ENCODE peak calls at places on chromosomes 2 and 18, in six cellular contexts. U is HCT116, I is K562, V is H1, H is HepG2, J is IMR-90. O is an unnamed sample.

GRCh38 chr2:141641462-141641861 is 489.4 kb downstream of the LRP1B start:
- DNase-seq in U (no peak), I (no peak), V (no peak), H (no peak), J (peak), O (no peak)

GRCh38 chr18:58076052-58076451 is 32.0 kb downstream of the NEDD4L start:
- DNase-seq in U (no peak), I (no peak), V (no peak), H (no peak), J (peak), O (no peak)

GRCh38 chr2:104658840-104659591 is 194.9 kb upstream of the POU3F3 start:
- DNase-seq in U (no peak), I (no peak), V (peak), H (no peak), J (no peak), O (no peak)

GRCh38 chr2:76202866-76203265 is 492.2 kb upstream of the GCFC2 start:
- DNase-seq in U (no peak), I (no peak), V (no peak), H (peak), J (no peak), O (no peak)

GRCh38 chr2:115427436-115427835 is 985.0 kb downstream of the DPP10 start:
- DNase-seq in U (no peak), I (no peak), V (no peak), H (no peak), J (no peak), O (no peak)

GRCh38 chr2:202768284-202768683 is 103.3 kb downstream of the ICA1L start:
- DNase-seq in U (no peak), I (no peak), V (no peak), H (no peak), J (no peak), O (no peak)

GRCh38 chr2:49044680-49045079 is 109.6 kb downstream of the FSHR start:
- DNase-seq in U (no peak), I (no peak), V (no peak), H (peak), J (no peak), O (no peak)

GRCh38 chr2:160494243-160494642 is 636 bp upstream of the RBMS1 start:
- DNase-seq in U (no peak), I (no peak), V (no peak), H (no peak), J (no peak), O (peak)

GRCh38 chr2:31238906-31239841 is 5.2 kb downstream of the EHD3 start:
- DNase-seq in U (no peak), I (no peak), V (no peak), H (no peak), J (no peak), O (no peak)

GRCh38 chr18:25230658-25231326 is 121.2 kb downstream of the ZNF521 start:
- DNase-seq in U (no peak), I (no peak), V (no peak), H (no peak), J (peak), O (peak)

GRCh38 chr2:197145471-197146056 is 165.0 kb downstream of the ANKRD44 start:
- DNase-seq in U (no peak), I (no peak), V (no peak), H (no peak), J (no peak), O (no peak)

GRCh38 chr2:60556998-60557955 is 3.8 kb upstream of the BCL11A start:
- DNase-seq in U (no peak), I (no peak), V (no peak), H (no peak), J (no peak), O (no peak)

GRCh38 chr18:22428672-22429071 is 11.0 kb upstream of the CTAGE1 start:
- DNase-seq in U (no peak), I (no peak), V (no peak), H (no peak), J (peak), O (no peak)

GRCh38 chr2:172807011-172807410 is 71.4 kb downstream of the RAPGEF4 start:
- DNase-seq in U (no peak), I (no peak), V (no peak), H (no peak), J (no peak), O (no peak)

GRCh38 chr2:235859651-235860050 is 308.5 kb downstream of the GBX2 start:
- DNase-seq in U (no peak), I (no peak), V (no peak), H (no peak), J (no peak), O (peak)

GRCh38 chr2:221572821-221573429 is 821 bp upstream of the EPHA4 start:
- DNase-seq in U (no peak), I (no peak), V (peak), H (no peak), J (peak), O (peak)

GRCh38 chr18:76052196-76052595 is 442.8 kb downstream of the ZNF516 start:
- DNase-seq in U (no peak), I (no peak), V (no peak), H (no peak), J (no peak), O (no peak)

GRCh38 chr18:37424507-37424906 is 141.1 kb downstream of the CELF4 start:
- DNase-seq in U (no peak), I (no peak), V (no peak), H (no peak), J (no peak), O (no peak)

GRCh38 chr2:59737313-59737712 is 816.1 kb downstream of the BCL11A start:
- DNase-seq in U (no peak), I (no peak), V (no peak), H (no peak), J (no peak), O (no peak)

GRCh38 chr2:232203936-232204335 is 174.6 kb upstream of the ALPP start:
- DNase-seq in U (no peak), I (no peak), V (no peak), H (no peak), J (no peak), O (no peak)

GRCh38 chr2:142435847-142436246 is 305.0 kb upstream of the LRP1B start:
- DNase-seq in U (no peak), I (no peak), V (no peak), H (no peak), J (no peak), O (no peak)

GRCh38 chr2:3184167-3184566 is 193.5 kb downstream of the EIPR1 start:
- DNase-seq in U (no peak), I (no peak), V (no peak), H (no peak), J (no peak), O (no peak)

GRCh38 chr2:68193144-68193543 is 35.5 kb downstream of the PNO1 start:
- DNase-seq in U (no peak), I (peak), V (no peak), H (no peak), J (peak), O (no peak)

GRCh38 chr2:8324164-8324848 is 357.6 kb upstream of the ID2 start:
- DNase-seq in U (no peak), I (peak), V (no peak), H (no peak), J (peak), O (no peak)

GRCh38 chr2:33598472-33599174 is 476 bp downstream of the FAM98A start:
- DNase-seq in U (no peak), I (peak), V (no peak), H (peak), J (peak), O (peak)

GRCh38 chr2:27582129-27582694 is 630 bp upstream of the ZNF512 start:
- DNase-seq in U (no peak), I (no peak), V (no peak), H (no peak), J (no peak), O (no peak)

GRCh38 chr2:37812414-37812813 is 112.7 kb upstream of the RMDN2 start:
- DNase-seq in U (no peak), I (no peak), V (no peak), H (no peak), J (no peak), O (no peak)

GRCh38 chr2:120044336-120044735 is 31.5 kb downstream of the EPB41L5 start:
- DNase-seq in U (no peak), I (no peak), V (no peak), H (no peak), J (no peak), O (peak)

GRCh38 chr18:45962461-45962860 is 4.7 kb downstream of the EPG5 start:
- DNase-seq in U (no peak), I (no peak), V (no peak), H (peak), J (peak), O (no peak)

GRCh38 chr2:2638516-2638915 is 307.4 kb upstream of the MYT1L start:
- DNase-seq in U (no peak), I (no peak), V (peak), H (no peak), J (no peak), O (no peak)

GRCh38 chr18:9537638-9538037 is 62.3 kb downstream of the RALBP1 start:
- DNase-seq in U (no peak), I (no peak), V (no peak), H (no peak), J (no peak), O (no peak)

GRCh38 chr18:75727479-75727878 is 300.0 kb upstream of the SMIM21 start:
- DNase-seq in U (peak), I (peak), V (peak), H (peak), J (peak), O (no peak)

GRCh38 chr2:132910432-132910831 is 240.4 kb upstream of the LYPD1 start:
- DNase-seq in U (no peak), I (no peak), V (no peak), H (no peak), J (no peak), O (no peak)
- H3K9ac ChIP-seq in U (no peak), I (no peak), V (no peak), H (no peak), J (no peak), O (no peak)

GRCh38 chr2:9665903-9666302 is 35.1 kb upstream of the YWHAQ start:
- DNase-seq in U (no peak), I (no peak), V (no peak), H (no peak), J (peak), O (no peak)
- TF ChIP-seq POLR2A in U (no peak), I (no peak), V (no peak), H (no peak), J (no peak), O (no peak)

GRCh38 chr2:28949190-28949589 is 31.9 kb upstream of the TOGARAM2 start:
- DNase-seq in U (no peak), I (no peak), V (no peak), H (no peak), J (no peak), O (no peak)

GRCh38 chr2:28950941-28951630 is 30.0 kb upstream of the TOGARAM2 start:
- DNase-seq in U (no peak), I (no peak), V (no peak), H (no peak), J (no peak), O (no peak)

GRCh38 chr2:28949617-28950305 is 31.3 kb upstream of the TOGARAM2 start:
- DNase-seq in U (no peak), I (no peak), V (no peak), H (peak), J (no peak), O (no peak)

GRCh38 chr2:28952806-28953190 is 28.3 kb upstream of the TOGARAM2 start:
- DNase-seq in U (no peak), I (no peak), V (no peak), H (no peak), J (no peak), O (peak)

GRCh38 chr2:28951910-28952805 is 28.9 kb upstream of the TOGARAM2 start:
- DNase-seq in U (no peak), I (no peak), V (no peak), H (peak), J (peak), O (no peak)
- H3K9ac ChIP-seq in U (no peak), I (no peak), V (no peak), H (peak), J (no peak), O (no peak)

GRCh38 chr18:62186656-62187542 is at the start of the genes PIGN and RELCH:
- DNase-seq in U (peak), I (peak), V (peak), H (peak), J (peak), O (peak)
- TF ChIP-seq POLR2A in U (peak), I (peak), V (peak), H (peak), J (peak), O (peak)

GRCh38 chr2:188295067-188295685 is 3.5 kb downstream of the GULP1 start:
- DNase-seq in U (no peak), I (no peak), V (no peak), H (no peak), J (no peak), O (peak)
- H3K9ac ChIP-seq in U (peak), I (peak), V (peak), H (no peak), J (no peak), O (peak)

O was measured in endothelial cell of umbilical vein.